ENCODE peak calls at places on chromosomes 2 and 18, in four cellular contexts. D is HCT116, E is AG04449, B is heart left ventricle. G is an unnamed sample.

GRCh38 chr2:196263181-196263747 is 91.9 kb upstream of the STK17B start:
- DNase-seq in D (no peak), B (no peak), E (no peak), G (no peak)

GRCh38 chr2:29983308-29983707 is 61.9 kb upstream of the ALK start:
- DNase-seq in E (no peak), D (no peak), B (no peak), G (no peak)

GRCh38 chr2:100840519-100840918 is 20.6 kb downstream of the NPAS2 start:
- DNase-seq in B (no peak), D (no peak), E (no peak), G (no peak)

GRCh38 chr2:171923206-171923605 is 945 bp downstream of the HAT1 start:
- DNase-seq in B (no peak), E (no peak), D (peak), G (no peak)

GRCh38 chr2:42569116-42569711 is 782 bp downstream of the MTA3 start:
- DNase-seq in E (no peak), D (no peak), B (peak), G (peak)

GRCh38 chr2:239544846-239545465 is 144.1 kb upstream of the HDAC4 start:
- DNase-seq in E (no peak), B (no peak), D (no peak), G (no peak)

GRCh38 chr2:4336855-4337254 is 633.5 kb downstream of the DCDC2C start:
- DNase-seq in E (no peak), D (no peak), B (no peak), G (no peak)

GRCh38 chr18:57002627-57003026 is 144.3 kb upstream of the BOD1L2 start:
- DNase-seq in D (no peak), B (no peak), E (no peak), G (no peak)

GRCh38 chr2:84857566-84857965 is 23.3 kb downstream of the TRABD2A start:
- DNase-seq in D (no peak), E (no peak), B (no peak), G (no peak)

GRCh38 chr2:234495076-234495800 is 1.6 kb downstream of the ARL4C start:
- DNase-seq in D (no peak), E (no peak), B (no peak), G (no peak)

GRCh38 chr2:73931531-73932500 is 5.1 kb downstream of the DGUOK start:
- DNase-seq in B (no peak), D (no peak), E (no peak), G (no peak)

GRCh38 chr2:85133751-85134254 is 611 bp downstream of the TCF7L1 start:
- DNase-seq in E (no peak), D (no peak), B (peak), G (peak)

GRCh38 chr2:176830362-176830761 is 382.2 kb upstream of the HNRNPA3 start:
- DNase-seq in E (no peak), B (no peak), D (no peak), G (no peak)

GRCh38 chr2:231104115-231104713 is 20.6 kb downstream of the HTR2B start:
- DNase-seq in E (peak), D (peak), B (peak), G (no peak)

GRCh38 chr18:75131455-75132000 is 77.4 kb downstream of the PTGR3 start:
- DNase-seq in E (no peak), B (no peak), D (no peak), G (no peak)

GRCh38 chr2:12910431-12910830 is 193.7 kb downstream of the TRIB2 start:
- DNase-seq in D (no peak), B (no peak), E (no peak), G (no peak)

GRCh38 chr18:69951182-69951581 is 3.5 kb upstream of the CD226 start:
- DNase-seq in E (peak), D (no peak), B (no peak), G (no peak)

GRCh38 chr2:174035981-174036742 is 71.0 kb upstream of the SP3 start:
- DNase-seq in E (no peak), B (no peak), D (no peak), G (no peak)

GRCh38 chr2:96702098-96702785 is 37.6 kb downstream of the LMAN2L start:
- DNase-seq in D (no peak), E (no peak), B (no peak), G (no peak)

GRCh38 chr2:187360286-187360685 is 87.8 kb downstream of the CALCRL start:
- DNase-seq in D (no peak), B (no peak), E (no peak), G (no peak)

GRCh38 chr2:105502625-105503334 is 103.9 kb upstream of the FHL2 start:
- DNase-seq in E (no peak), B (no peak), D (no peak), G (no peak)

GRCh38 chr2:136052374-136053362 is 65.3 kb downstream of the CXCR4 start:
- DNase-seq in D (no peak), B (no peak), E (no peak), G (no peak)

GRCh38 chr2:241219030-241219382 is 30.5 kb downstream of the ANO7 start:
- DNase-seq in E (no peak), D (no peak), B (no peak), G (no peak)

GRCh38 chr2:218129756-218130155 is 3.9 kb downstream of the CXCR2 start:
- DNase-seq in B (no peak), D (no peak), E (no peak), G (no peak)

GRCh38 chr2:134359367-134360081 is 105.7 kb downstream of the MGAT5 start:
- DNase-seq in D (peak), B (no peak), E (no peak), G (no peak)

GRCh38 chr2:237423891-237424290 is 9.9 kb upstream of the COL6A3 start:
- DNase-seq in B (no peak), D (no peak), E (no peak), G (no peak)

GRCh38 chr2:218039171-218039570 is 29.9 kb upstream of the RUFY4 start:
- DNase-seq in E (no peak), B (no peak), D (no peak), G (no peak)

GRCh38 chr2:228840113-228840742 is 430.9 kb downstream of the PID1 start:
- DNase-seq in D (no peak), E (no peak), B (no peak), G (no peak)

GRCh38 chr2:238369516-238370481 is 49.5 kb downstream of the TRAF3IP1 start:
- DNase-seq in B (no peak), D (no peak), E (no peak), G (no peak)

GRCh38 chr2:17591846-17592245 is 51.4 kb downstream of the VSNL1 start:
- DNase-seq in E (no peak), D (no peak), B (no peak), G (no peak)

GRCh38 chr2:215505044-215505786 is 69.3 kb upstream of the FN1 start:
- DNase-seq in D (no peak), E (no peak), B (no peak), G (no peak)

GRCh38 chr2:172829229-172829628 is 93.6 kb downstream of the RAPGEF4 start:
- DNase-seq in D (no peak), B (no peak), E (peak), G (no peak)

GRCh38 chr2:64913357-64913869 is 75.8 kb upstream of the SLC1A4 start:
- DNase-seq in D (peak), E (no peak), B (no peak), G (no peak)

DNA sequence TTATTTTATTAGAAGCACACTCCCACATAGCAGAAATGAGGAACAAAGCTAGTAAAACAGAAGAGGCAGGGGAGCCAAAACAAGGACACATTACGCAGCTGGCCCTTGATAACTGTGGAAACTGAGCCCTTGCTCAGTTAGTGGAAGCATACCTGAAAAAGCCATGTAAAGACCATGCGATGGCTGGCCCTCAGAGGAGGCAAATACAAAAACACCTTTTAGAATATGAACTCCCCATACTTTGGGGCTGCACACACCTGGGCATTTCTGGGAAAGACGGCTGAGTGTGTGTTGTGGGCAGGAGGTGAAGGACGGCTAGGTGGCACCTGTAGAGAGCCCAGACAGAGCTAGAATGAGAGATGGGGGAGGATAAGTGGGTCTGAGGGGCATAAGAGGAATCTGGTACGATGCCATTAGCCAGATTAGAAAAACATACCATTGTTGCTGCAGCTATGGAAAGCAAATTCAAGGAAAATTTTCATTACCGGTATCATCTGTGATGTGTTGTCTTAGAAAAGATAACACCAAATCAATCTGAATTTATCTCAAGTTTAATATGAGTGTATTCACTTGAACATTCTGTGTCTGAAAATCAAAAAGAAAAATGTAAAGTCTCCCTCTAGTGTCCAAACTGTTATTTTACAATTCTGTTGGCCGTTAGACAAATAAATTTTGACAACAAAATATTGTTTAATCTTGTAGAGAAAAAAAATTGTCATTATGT is 45.2 kb upstream of the SULT1C3 start:
- DNase-seq in B (no peak), D (no peak), E (no peak), G (no peak)
- TF ChIP-seq CTCF in B (peak), D (peak), E (no peak), G (peak)

GRCh38 chr2:31354837-31355236 is 59.7 kb downstream of the XDH start:
- DNase-seq in E (no peak), D (peak), B (no peak), G (no peak)
- TF ChIP-seq CTCF in E (peak), D (peak), B (no peak), G (peak)

GRCh38 chr18:10544093-10544748 is 18.4 kb downstream of the NAPG start:
- DNase-seq in E (no peak), D (no peak), B (no peak), G (no peak)
- TF ChIP-seq CTCF in E (no peak), D (no peak), B (no peak), G (no peak)

GRCh38 chr2:122753341-122753740 is 997.9 kb downstream of the TSN start:
- DNase-seq in E (no peak), B (no peak), D (no peak), G (no peak)

GRCh38 chr2:122750095-122750494 is 994.6 kb downstream of the TSN start:
- DNase-seq in D (no peak), B (no peak), E (no peak), G (no peak)

GRCh38 chr2:122749347-122749850 is 993.9 kb downstream of the TSN start:
- DNase-seq in D (no peak), E (no peak), B (no peak), G (no peak)

GRCh38 chr2:122750808-122751207 is 995.4 kb downstream of the TSN start:
- DNase-seq in D (no peak), E (no peak), B (no peak), G (no peak)

DNA sequence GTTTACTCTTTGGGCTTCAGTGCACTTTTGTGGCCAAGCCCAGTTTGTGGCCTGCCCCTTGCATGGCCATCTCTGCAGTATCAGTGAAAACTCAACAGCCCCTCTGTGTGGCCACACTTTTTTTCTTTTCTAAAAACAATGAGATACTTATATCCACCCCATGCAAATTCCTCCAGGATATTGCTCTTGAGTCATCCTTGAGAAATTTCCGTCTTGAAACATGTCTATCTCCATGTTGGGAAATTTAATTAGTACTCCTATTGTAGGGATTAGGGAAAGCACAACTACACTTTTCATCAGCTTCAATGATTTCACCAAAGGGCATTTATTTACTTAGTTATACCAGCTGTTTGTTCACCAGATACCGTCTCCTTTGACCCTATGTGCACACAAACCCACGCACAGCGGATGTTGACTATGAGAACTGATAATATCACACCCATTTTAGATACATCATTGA is 993.1 kb downstream of the TSN start:
- DNase-seq in B (no peak), E (peak), D (no peak), G (no peak)
- TF ChIP-seq CTCF in B (no peak), E (no peak), D (no peak), G (no peak)